ENCODE peak calls at places on chromosomes 7 and 10, in ten cellular contexts. One of them, this sample, is unnamed.

GRCh38 chr10:12603766-12604470 is 254.6 kb downstream of the CAMK1D start:
- DNase-seq in uterus: no peak
- DNase-seq in lung: no peak
- DNase-seq in psoas muscle: no peak
- DNase-seq in left ventricle myocardium inferior: no peak
- DNase-seq in kidney: no peak
- DNase-seq in cardiac muscle cell: no peak
- DNase-seq in mesendoderm: no peak
- DNase-seq in AG04450: no peak
- DNase-seq in heart right ventricle: no peak
- DNase-seq in this sample: peak; percentile 47

GRCh38 chr10:108037061-108037460 is 872.6 kb upstream of the SORCS1 start:
- DNase-seq in uterus: no peak
- DNase-seq in lung: no peak
- DNase-seq in psoas muscle: no peak
- DNase-seq in left ventricle myocardium inferior: no peak
- DNase-seq in kidney: no peak
- DNase-seq in cardiac muscle cell: no peak
- DNase-seq in mesendoderm: no peak
- DNase-seq in AG04450: no peak
- DNase-seq in heart right ventricle: no peak
- DNase-seq in this sample: no peak

GRCh38 chr10:36448760-36449681 is 676.4 kb upstream of the ANKRD30A start:
- DNase-seq in uterus: no peak
- DNase-seq in lung: no peak
- DNase-seq in psoas muscle: no peak
- DNase-seq in left ventricle myocardium inferior: no peak
- DNase-seq in kidney: no peak
- DNase-seq in cardiac muscle cell: no peak
- DNase-seq in mesendoderm: peak; percentile 78
- DNase-seq in AG04450: no peak
- DNase-seq in heart right ventricle: no peak
- DNase-seq in this sample: no peak

GRCh38 chr10:99370993-99371392 is 41.8 kb downstream of the CNNM1 start:
- DNase-seq in uterus: no peak
- DNase-seq in lung: no peak
- DNase-seq in psoas muscle: no peak
- DNase-seq in left ventricle myocardium inferior: no peak
- DNase-seq in kidney: no peak
- DNase-seq in cardiac muscle cell: peak; percentile 71
- DNase-seq in mesendoderm: peak; percentile 86
- DNase-seq in AG04450: no peak
- DNase-seq in heart right ventricle: no peak
- DNase-seq in this sample: peak; percentile 67

GRCh38 chr7:67426654-67427053 is 430.0 kb downstream of the TYW1 start:
- DNase-seq in uterus: no peak
- DNase-seq in lung: no peak
- DNase-seq in psoas muscle: no peak
- DNase-seq in left ventricle myocardium inferior: no peak
- DNase-seq in kidney: no peak
- DNase-seq in cardiac muscle cell: no peak
- DNase-seq in mesendoderm: no peak
- DNase-seq in AG04450: no peak
- DNase-seq in heart right ventricle: no peak
- DNase-seq in this sample: no peak

GRCh38 chr10:87816842-87817178 is 1.2 kb downstream of the ATAD1 start:
- DNase-seq in uterus: no peak
- DNase-seq in lung: no peak
- DNase-seq in psoas muscle: no peak
- DNase-seq in left ventricle myocardium inferior: no peak
- DNase-seq in kidney: no peak
- DNase-seq in cardiac muscle cell: no peak
- DNase-seq in mesendoderm: no peak
- DNase-seq in AG04450: no peak
- DNase-seq in heart right ventricle: no peak
- DNase-seq in this sample: no peak

GRCh38 chr10:95183451-95184230 is 10.4 kb upstream of the ACSM6 start:
- DNase-seq in uterus: peak; percentile 78
- DNase-seq in lung: peak; percentile 91
- DNase-seq in psoas muscle: peak; percentile 87
- DNase-seq in left ventricle myocardium inferior: peak; percentile 88
- DNase-seq in kidney: peak; percentile 96
- DNase-seq in cardiac muscle cell: peak; percentile 88
- DNase-seq in mesendoderm: peak; percentile 92
- DNase-seq in AG04450: peak; percentile 58
- DNase-seq in heart right ventricle: peak; percentile 85
- DNase-seq in this sample: peak; percentile 93

GRCh38 chr7:131066635-131067034 is 261.0 kb upstream of the MKLN1 start:
- DNase-seq in uterus: no peak
- DNase-seq in lung: no peak
- DNase-seq in psoas muscle: no peak
- DNase-seq in left ventricle myocardium inferior: no peak
- DNase-seq in kidney: no peak
- DNase-seq in cardiac muscle cell: no peak
- DNase-seq in mesendoderm: no peak
- DNase-seq in AG04450: peak; percentile 21
- DNase-seq in heart right ventricle: no peak
- DNase-seq in this sample: no peak

GRCh38 chr7:98212532-98213041 is 1.3 kb downstream of the BHLHA15 start:
- DNase-seq in uterus: no peak
- DNase-seq in lung: no peak
- DNase-seq in psoas muscle: no peak
- DNase-seq in left ventricle myocardium inferior: no peak
- DNase-seq in kidney: peak; percentile 72
- DNase-seq in cardiac muscle cell: no peak
- DNase-seq in mesendoderm: no peak
- DNase-seq in AG04450: no peak
- DNase-seq in heart right ventricle: no peak
- DNase-seq in this sample: no peak

GRCh38 chr7:98211676-98212531 is 665 bp downstream of the BHLHA15 start:
- DNase-seq in uterus: peak; percentile 10
- DNase-seq in lung: no peak
- DNase-seq in psoas muscle: no peak
- DNase-seq in left ventricle myocardium inferior: no peak
- DNase-seq in kidney: peak; percentile 78
- DNase-seq in cardiac muscle cell: no peak
- DNase-seq in mesendoderm: peak; percentile 12
- DNase-seq in AG04450: no peak
- DNase-seq in heart right ventricle: no peak
- DNase-seq in this sample: no peak

GRCh38 chr7:98210513-98211220 is 572 bp upstream of the BHLHA15 start:
- DNase-seq in uterus: peak; percentile 12
- DNase-seq in lung: no peak
- DNase-seq in psoas muscle: no peak
- DNase-seq in left ventricle myocardium inferior: no peak
- DNase-seq in kidney: peak; percentile 76
- DNase-seq in cardiac muscle cell: peak; percentile 22
- DNase-seq in mesendoderm: peak; percentile 55
- DNase-seq in AG04450: no peak
- DNase-seq in heart right ventricle: no peak
- DNase-seq in this sample: peak; percentile 40

GRCh38 chr7:98209166-98209920 is 1.9 kb upstream of the BHLHA15 start:
- DNase-seq in uterus: no peak
- DNase-seq in lung: no peak
- DNase-seq in psoas muscle: no peak
- DNase-seq in left ventricle myocardium inferior: no peak
- DNase-seq in kidney: peak; percentile 62
- DNase-seq in cardiac muscle cell: no peak
- DNase-seq in mesendoderm: no peak
- DNase-seq in AG04450: no peak
- DNase-seq in heart right ventricle: no peak
- DNase-seq in this sample: no peak

GRCh38 chr7:98211221-98211675 is at the start of gene BHLHA15:
- DNase-seq in uterus: no peak
- DNase-seq in lung: peak; percentile 45
- DNase-seq in psoas muscle: no peak
- DNase-seq in left ventricle myocardium inferior: no peak
- DNase-seq in kidney: peak; percentile 84
- DNase-seq in cardiac muscle cell: peak; percentile 41
- DNase-seq in mesendoderm: peak; percentile 28
- DNase-seq in AG04450: no peak
- DNase-seq in heart right ventricle: no peak
- DNase-seq in this sample: peak; percentile 71
- H3K4me3 ChIP-seq in uterus: peak within 1 kb of the TSS; percentile 3
- H3K4me3 ChIP-seq in lung: no peak within 1 kb of the TSS
- H3K4me3 ChIP-seq in psoas muscle: peak within 1 kb of the TSS; percentile 32
- H3K4me3 ChIP-seq in left ventricle myocardium inferior: peak within 1 kb of the TSS; percentile 50
- H3K4me3 ChIP-seq in kidney: peak within 1 kb of the TSS; percentile 3
- H3K4me3 ChIP-seq in cardiac muscle cell: peak within 1 kb of the TSS; percentile 32
- H3K4me3 ChIP-seq in mesendoderm: no peak within 1 kb of the TSS
- H3K4me3 ChIP-seq in AG04450: peak within 1 kb of the TSS; percentile 45
- H3K4me3 ChIP-seq in heart right ventricle: peak within 1 kb of the TSS; percentile 24
- H3K4me3 ChIP-seq in this sample: peak within 1 kb of the TSS; percentile 29

GRCh38 chr7:37344886-37345579 is 103.6 kb downstream of the ELMO1 start:
- DNase-seq in uterus: no peak
- DNase-seq in lung: no peak
- DNase-seq in psoas muscle: no peak
- DNase-seq in left ventricle myocardium inferior: no peak
- DNase-seq in kidney: no peak
- DNase-seq in cardiac muscle cell: no peak
- DNase-seq in mesendoderm: peak; percentile 63
- DNase-seq in AG04450: no peak
- DNase-seq in heart right ventricle: no peak
- DNase-seq in this sample: no peak

GRCh38 chr7:37342665-37343471 is 105.8 kb downstream of the ELMO1 start:
- DNase-seq in uterus: no peak
- DNase-seq in lung: no peak
- DNase-seq in psoas muscle: no peak
- DNase-seq in left ventricle myocardium inferior: no peak
- DNase-seq in kidney: no peak
- DNase-seq in cardiac muscle cell: no peak
- DNase-seq in mesendoderm: no peak
- DNase-seq in AG04450: no peak
- DNase-seq in heart right ventricle: no peak
- DNase-seq in this sample: no peak

GRCh38 chr7:37342170-37342569 is 106.5 kb downstream of the ELMO1 start:
- DNase-seq in uterus: no peak
- DNase-seq in lung: no peak
- DNase-seq in psoas muscle: no peak
- DNase-seq in left ventricle myocardium inferior: no peak
- DNase-seq in kidney: no peak
- DNase-seq in cardiac muscle cell: no peak
- DNase-seq in mesendoderm: no peak
- DNase-seq in AG04450: no peak
- DNase-seq in heart right ventricle: no peak
- DNase-seq in this sample: no peak

GRCh38 chr7:37349979-37350590 is 98.6 kb downstream of the ELMO1 start:
- DNase-seq in uterus: no peak
- DNase-seq in lung: no peak
- DNase-seq in psoas muscle: no peak
- DNase-seq in left ventricle myocardium inferior: no peak
- DNase-seq in kidney: no peak
- DNase-seq in cardiac muscle cell: no peak
- DNase-seq in mesendoderm: no peak
- DNase-seq in AG04450: no peak
- DNase-seq in heart right ventricle: no peak
- DNase-seq in this sample: no peak

DNA sequence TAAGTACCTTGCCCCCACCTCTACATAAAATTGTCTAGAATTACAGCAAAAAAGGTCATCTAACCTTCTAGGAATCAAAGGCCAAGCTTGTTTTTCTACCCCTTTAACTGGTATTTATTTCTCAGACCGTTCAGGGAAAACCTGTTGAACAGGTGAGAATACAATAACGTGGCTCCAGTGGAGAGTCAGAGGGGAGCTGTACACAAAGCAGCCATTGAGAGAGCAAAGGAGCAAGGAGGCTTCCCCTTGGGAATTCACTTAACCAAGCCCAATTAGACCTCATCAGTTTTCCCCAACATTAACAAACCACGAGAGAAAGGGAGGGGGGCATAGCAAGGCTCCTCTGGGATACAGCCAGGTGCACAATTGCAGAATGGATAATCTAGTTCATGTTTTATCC is 101.9 kb downstream of the ELMO1 start:
- DNase-seq in uterus: no peak
- DNase-seq in lung: no peak
- DNase-seq in psoas muscle: no peak
- DNase-seq in left ventricle myocardium inferior: no peak
- DNase-seq in kidney: no peak
- DNase-seq in cardiac muscle cell: no peak
- DNase-seq in mesendoderm: no peak
- DNase-seq in AG04450: no peak
- DNase-seq in heart right ventricle: no peak
- DNase-seq in this sample: no peak
- H3K27ac ChIP-seq in uterus: no peak overlapping the region
- H3K27ac ChIP-seq in lung: no peak overlapping the region
- H3K27ac ChIP-seq in psoas muscle: no peak overlapping the region
- H3K27ac ChIP-seq in left ventricle myocardium inferior: peak overlapping the region; percentile 68
- H3K27ac ChIP-seq in kidney: no peak overlapping the region
- H3K27ac ChIP-seq in cardiac muscle cell: no peak overlapping the region
- H3K27ac ChIP-seq in mesendoderm: no peak overlapping the region
- H3K27ac ChIP-seq in AG04450: no peak overlapping the region
- H3K27ac ChIP-seq in heart right ventricle: no peak overlapping the region
- H3K27ac ChIP-seq in this sample: no peak overlapping the region

GRCh38 chr7:71443197-71443542 is 311.2 kb downstream of the GALNT17 start:
- DNase-seq in uterus: no peak
- DNase-seq in lung: no peak
- DNase-seq in psoas muscle: no peak
- DNase-seq in left ventricle myocardium inferior: no peak
- DNase-seq in kidney: no peak
- DNase-seq in cardiac muscle cell: no peak
- DNase-seq in mesendoderm: no peak
- DNase-seq in AG04450: no peak
- DNase-seq in heart right ventricle: no peak
- DNase-seq in this sample: no peak
- H3K4me3 ChIP-seq in uterus: no peak overlapping the region
- H3K4me3 ChIP-seq in lung: no peak overlapping the region
- H3K4me3 ChIP-seq in psoas muscle: no peak overlapping the region
- H3K4me3 ChIP-seq in left ventricle myocardium inferior: no peak overlapping the region
- H3K4me3 ChIP-seq in kidney: no peak overlapping the region
- H3K4me3 ChIP-seq in cardiac muscle cell: no peak overlapping the region
- H3K4me3 ChIP-seq in mesendoderm: no peak overlapping the region
- H3K4me3 ChIP-seq in AG04450: no peak overlapping the region
- H3K4me3 ChIP-seq in heart right ventricle: no peak overlapping the region
- H3K4me3 ChIP-seq in this sample: no peak overlapping the region

GRCh38 chr7:138259675-138260074 is 183.4 kb downstream of the AKR1D1 start:
- DNase-seq in uterus: no peak
- DNase-seq in lung: no peak
- DNase-seq in psoas muscle: no peak
- DNase-seq in left ventricle myocardium inferior: no peak
- DNase-seq in kidney: no peak
- DNase-seq in cardiac muscle cell: no peak
- DNase-seq in mesendoderm: no peak
- DNase-seq in AG04450: no peak
- DNase-seq in heart right ventricle: no peak
- DNase-seq in this sample: no peak

GRCh38 chr7:138254444-138254843 is 178.2 kb downstream of the AKR1D1 start:
- DNase-seq in uterus: no peak
- DNase-seq in lung: no peak
- DNase-seq in psoas muscle: no peak
- DNase-seq in left ventricle myocardium inferior: no peak
- DNase-seq in kidney: no peak
- DNase-seq in cardiac muscle cell: no peak
- DNase-seq in mesendoderm: peak; percentile 14
- DNase-seq in AG04450: no peak
- DNase-seq in heart right ventricle: no peak
- DNase-seq in this sample: no peak

GRCh38 chr7:138258194-138258554 is 181.9 kb downstream of the AKR1D1 start:
- DNase-seq in uterus: no peak
- DNase-seq in lung: no peak
- DNase-seq in psoas muscle: no peak
- DNase-seq in left ventricle myocardium inferior: no peak
- DNase-seq in kidney: no peak
- DNase-seq in cardiac muscle cell: no peak
- DNase-seq in mesendoderm: peak; percentile 29
- DNase-seq in AG04450: no peak
- DNase-seq in heart right ventricle: no peak
- DNase-seq in this sample: no peak

DNA sequence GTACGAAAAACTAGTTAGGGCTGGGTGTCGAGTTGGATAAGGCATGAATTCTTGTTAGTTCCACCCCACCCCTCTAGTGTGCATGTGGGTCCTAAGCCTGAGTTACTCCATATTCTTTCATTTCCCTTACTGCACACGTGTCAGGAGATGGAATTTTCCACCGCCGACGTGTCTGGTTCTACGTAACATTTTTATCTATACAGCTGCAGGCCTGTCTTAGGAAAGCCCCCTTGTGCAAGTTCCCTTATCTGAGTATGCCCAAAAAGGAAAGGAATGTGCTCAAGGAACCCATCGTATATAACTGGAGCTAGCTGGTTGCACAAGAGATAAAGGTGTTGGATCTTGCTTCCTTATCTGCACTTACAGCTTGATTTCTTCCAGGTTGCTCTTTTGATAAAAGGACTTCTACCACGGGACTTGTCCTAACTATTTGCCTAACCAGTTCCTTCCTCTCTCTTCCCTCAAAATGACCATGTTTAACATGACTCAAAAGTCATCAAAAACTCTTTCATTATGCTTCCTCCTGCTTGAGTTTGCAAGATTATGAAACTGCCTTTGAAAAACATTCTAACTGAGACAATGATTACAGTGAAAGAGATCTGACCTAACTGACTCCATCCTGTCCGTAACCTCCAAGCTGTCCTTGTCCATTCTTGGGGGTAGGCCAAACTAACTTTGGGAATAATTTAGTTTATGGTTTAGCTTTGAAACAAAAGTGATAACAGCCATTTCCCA is 181.4 kb downstream of the AKR1D1 start:
- DNase-seq in uterus: no peak
- DNase-seq in lung: peak; percentile 49
- DNase-seq in psoas muscle: no peak
- DNase-seq in left ventricle myocardium inferior: no peak
- DNase-seq in kidney: no peak
- DNase-seq in cardiac muscle cell: peak; percentile 95
- DNase-seq in mesendoderm: peak; percentile 82
- DNase-seq in AG04450: no peak
- DNase-seq in heart right ventricle: peak; percentile 9
- DNase-seq in this sample: peak; percentile 88
- H3K27ac ChIP-seq in uterus: no peak overlapping the region
- H3K27ac ChIP-seq in lung: no peak overlapping the region
- H3K27ac ChIP-seq in psoas muscle: no peak overlapping the region
- H3K27ac ChIP-seq in left ventricle myocardium inferior: peak overlapping the region; percentile 5
- H3K27ac ChIP-seq in kidney: no peak overlapping the region
- H3K27ac ChIP-seq in cardiac muscle cell: peak overlapping the region; percentile 99
- H3K27ac ChIP-seq in mesendoderm: peak overlapping the region; percentile 48
- H3K27ac ChIP-seq in AG04450: no peak overlapping the region
- H3K27ac ChIP-seq in heart right ventricle: no peak overlapping the region
- H3K27ac ChIP-seq in this sample: peak overlapping the region; percentile 86